ENCODE peak calls at places on chromosome 17, in seven cellular contexts. W, F, E, Y, K, U and O are unnamed samples.
A peak's percentile ranks its signal among the peaks of the same experiment; 100 is the strongest.

GRCh38 chr17:21357696-21358095 is 18.5 kb upstream of the KCNJ12 start:
- DNase-seq in U (no peak), W (no peak), E (no peak), Y (no peak), F (no peak), K (no peak), O (no peak)

GRCh38 chr17:36931096-36931696 is 6.1 kb upstream of the LHX1 start:
- DNase-seq in K (no peak), F (no peak), U (no peak), Y (no peak), E (no peak), W (no peak), O (no peak)

GRCh38 chr17:45155483-45155882 is 6.2 kb upstream of the HEXIM2 start:
- DNase-seq in F (no peak), U (no peak), W (no peak), K (no peak), Y (no peak), E (no peak), O (no peak)

GRCh38 chr17:27315322-27315721 is 21.4 kb downstream of the WSB1 start:
- DNase-seq in E (peak; percentile 64), U (peak; percentile 72), F (peak; percentile 75), K (no peak), Y (no peak), W (peak; percentile 83), O (peak; percentile 28)

GRCh38 chr17:77125432-77125901 is 15.3 kb upstream of the SEC14L1 start:
- DNase-seq in E (no peak), W (peak; percentile 98), F (peak; percentile 83), Y (peak; percentile 98), U (no peak), K (no peak), O (peak; percentile 90)

GRCh38 chr17:65261682-65262636 is 124.8 kb downstream of the RGS9 start:
- DNase-seq in W (no peak), Y (peak; percentile 61), U (no peak), K (no peak), F (peak; percentile 48), E (no peak), O (no peak)

GRCh38 chr17:17685775-17686291 is 4.6 kb downstream of the RAI1 start:
- DNase-seq in Y (peak; percentile 83), F (peak; percentile 72), E (peak; percentile 62), K (no peak), U (no peak), W (peak; percentile 91), O (peak; percentile 94)

GRCh38 chr17:77281024-77281903 is 140.5 kb downstream of the SEC14L1 start:
- DNase-seq in E (peak; percentile 74), Y (no peak), W (peak; percentile 37), F (peak; percentile 65), K (peak; percentile 53), U (peak; percentile 59), O (peak; percentile 72)

GRCh38 chr17:46141645-46142044 is 51.6 kb downstream of the KANSL1 start:
- DNase-seq in U (no peak), F (no peak), E (no peak), K (no peak), W (no peak), Y (no peak), O (no peak)

GRCh38 chr17:2212328-2212981 is 91.1 kb downstream of the SMG6 start:
- DNase-seq in E (no peak), F (peak; percentile 75), W (peak; percentile 37), K (no peak), Y (no peak), U (peak; percentile 48), O (no peak)

GRCh38 chr17:58668598-58668935 is 23.3 kb downstream of the TEX14 start:
- DNase-seq in W (no peak), K (no peak), Y (no peak), E (no peak), F (no peak), U (no peak), O (no peak)

GRCh38 chr17:58083491-58084316 is 485 bp downstream of the DYNLL2 start:
- DNase-seq in U (peak; percentile 76), W (no peak), K (peak; percentile 55), F (peak; percentile 78), E (peak; percentile 72), Y (peak; percentile 43), O (peak; percentile 41)

GRCh38 chr17:74369221-74369620 is 1.9 kb downstream of the GPR142 start:
- DNase-seq in U (no peak), K (peak; percentile 31), W (no peak), Y (no peak), F (no peak), E (peak; percentile 41), O (peak; percentile 20)

GRCh38 chr17:73369126-73369525 is 57.3 kb upstream of the CDC42EP4 start:
- DNase-seq in U (no peak), F (no peak), K (no peak), Y (no peak), W (no peak), E (peak; percentile 54), O (no peak)

GRCh38 chr17:6544770-6545169 is 11.6 kb downstream of the PITPNM3 start:
- DNase-seq in Y (no peak), U (no peak), W (no peak), K (no peak), F (no peak), E (no peak), O (no peak)

GRCh38 chr17:59842901-59843652 is 49.7 kb downstream of the TUBD1 start:
- DNase-seq in K (no peak), F (no peak), W (peak; percentile 100), E (peak; percentile 49), U (no peak), Y (peak; percentile 95), O (peak; percentile 94)